ENCODE peak calls at places on chromosomes 13 and 19, in six cellular contexts. Q is left lung, O is GM13977, A is IMR-90, F is foreskin fibroblast, I is progenitor cell of endocrine pancreas. U is an unnamed sample.

GRCh38 chr19:29843180-29844051 is 31.6 kb downstream of the CCNE1 start:
- DNase-seq in Q (no peak), O (peak), A (no peak), I (no peak), F (peak), U (no peak)

GRCh38 chr13:109646423-109646822 is 140.0 kb downstream of the IRS2 start:
- DNase-seq in O (no peak), Q (no peak), A (no peak), F (no peak), I (no peak), U (no peak)

GRCh38 chr19:1266116-1266817 is 2.9 kb upstream of the CIRBP start:
- DNase-seq in I (no peak), F (peak), A (peak), Q (peak), O (peak), U (peak)

GRCh38 chr13:102905905-102906304 is 60.1 kb downstream of the ERCC5 start:
- DNase-seq in Q (no peak), F (no peak), O (no peak), I (no peak), A (no peak), U (no peak)

GRCh38 chr13:26050568-26051230 is 1.1 kb downstream of the SHISA2 start:
- DNase-seq in A (no peak), O (peak), I (peak), Q (peak), F (no peak), U (no peak)

GRCh38 chr19:45133661-45134060 is 27.1 kb downstream of the NKPD1 start:
- DNase-seq in O (no peak), Q (no peak), A (no peak), I (no peak), F (no peak), U (no peak)

GRCh38 chr13:87498681-87499080 is 172.5 kb upstream of the SLITRK5 start:
- DNase-seq in F (no peak), O (no peak), Q (no peak), A (peak), I (peak), U (no peak)

GRCh38 chr19:39409886-39410619 is 2.4 kb upstream of the PLEKHG2 start:
- DNase-seq in Q (peak), O (peak), I (no peak), A (no peak), F (peak), U (peak)

GRCh38 chr13:21364357-21364756 is 94.7 kb downstream of the ZDHHC20 start:
- DNase-seq in O (no peak), I (no peak), F (no peak), A (no peak), Q (no peak), U (no peak)

GRCh38 chr13:34913040-34913439 is 29.0 kb upstream of the NBEA start:
- DNase-seq in Q (no peak), O (no peak), A (no peak), I (peak), F (no peak), U (no peak)

GRCh38 chr13:46352810-46353209 is 34.2 kb downstream of the RUBCNL start:
- DNase-seq in O (no peak), Q (no peak), A (no peak), F (no peak), I (no peak), U (no peak)

GRCh38 chr13:30847697-30848307 is 58.3 kb upstream of the MEDAG start:
- DNase-seq in Q (no peak), I (no peak), F (peak), A (peak), O (no peak), U (no peak)

GRCh38 chr13:33230178-33230881 is 55.2 kb downstream of the STARD13 start:
- DNase-seq in F (peak), O (no peak), A (peak), Q (no peak), I (no peak), U (no peak)

GRCh38 chr13:104460553-104460952 is 1394.3 kb upstream of the SLC10A2 start:
- DNase-seq in Q (no peak), I (no peak), F (no peak), O (no peak), A (no peak), U (no peak)

GRCh38 chr19:49362048-49362925 is at the start of gene TEAD2:
- DNase-seq in A (peak), F (peak), Q (peak), I (peak), O (peak), U (peak)

GRCh38 chr13:34044041-34044440 is 226.1 kb downstream of the RFC3 start:
- DNase-seq in A (no peak), O (no peak), F (no peak), I (no peak), Q (no peak), U (no peak)

GRCh38 chr13:24624363-24624762 is 55.8 kb upstream of the ATP12A start:
- DNase-seq in Q (no peak), F (no peak), A (no peak), I (no peak), O (no peak), U (no peak)

GRCh38 chr19:639251-640155 is at the start of gene FGF22:
- DNase-seq in O (peak), I (peak), F (peak), Q (peak), A (peak), U (peak)

DNA sequence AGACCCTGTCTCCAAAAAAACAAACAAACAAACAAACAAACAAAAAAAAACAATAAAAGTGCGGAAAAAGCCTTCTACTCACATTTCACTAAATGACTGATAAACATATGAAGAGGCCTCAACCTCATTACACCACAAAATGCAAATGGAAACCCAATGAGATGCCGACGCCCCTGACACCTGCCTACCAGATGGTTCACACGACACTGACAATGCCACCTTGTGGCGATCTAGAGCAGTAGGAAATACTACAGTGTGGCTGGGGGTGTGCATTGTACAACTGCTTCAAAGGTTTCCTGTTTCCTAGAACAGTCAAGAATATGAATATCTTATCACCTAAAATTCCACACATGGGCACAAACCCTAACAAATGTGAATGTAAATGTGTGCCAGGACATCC is 14.0 kb downstream of the SCGB2B2 start:
- DNase-seq in I (no peak), Q (no peak), F (no peak), O (peak), A (no peak), U (no peak)
- TF ChIP-seq CTCF in I (peak), Q (peak), F (peak), O (peak), A (no peak), U (no peak)

GRCh38 chr19:54311486-54311885 is 1.5 kb downstream of the LILRA5 start:
- DNase-seq in O (no peak), Q (no peak), F (no peak), A (no peak), I (no peak), U (no peak)
- TF ChIP-seq CTCF in O (no peak), Q (no peak), F (no peak), A (no peak), I (no peak), U (no peak)

DNA sequence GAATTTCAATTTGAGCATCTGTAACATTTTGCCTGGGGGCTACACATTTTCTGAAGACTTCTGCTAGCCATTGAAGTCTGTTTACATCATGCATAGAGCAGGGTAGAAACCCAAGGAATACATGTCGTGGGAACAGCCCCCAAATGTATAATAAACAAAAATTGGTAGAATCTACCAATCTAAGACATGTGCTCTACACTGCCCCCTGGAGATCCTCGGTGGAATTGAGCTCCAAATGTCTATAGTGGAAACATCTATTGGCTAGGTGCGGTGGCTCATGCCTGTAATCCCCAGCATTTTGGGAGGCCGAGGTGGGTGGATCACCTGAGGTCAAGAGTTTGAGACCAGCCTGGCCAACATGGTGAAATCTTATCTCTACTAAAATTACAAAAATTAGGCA is 57.3 kb downstream of the MBD3L2B start:
- DNase-seq in F (no peak), O (no peak), A (no peak), I (no peak), Q (no peak), U (no peak)
- TF ChIP-seq CTCF in F (no peak), O (peak), A (no peak), I (peak), Q (peak), U (no peak)

GRCh38 chr19:11261902-11262839 is at the start of gene DOCK6:
- DNase-seq in I (peak), A (no peak), O (peak), Q (peak), F (peak), U (peak)
- TF ChIP-seq CTCF in I (peak), A (peak), O (peak), Q (no peak), F (peak), U (no peak)

DNA sequence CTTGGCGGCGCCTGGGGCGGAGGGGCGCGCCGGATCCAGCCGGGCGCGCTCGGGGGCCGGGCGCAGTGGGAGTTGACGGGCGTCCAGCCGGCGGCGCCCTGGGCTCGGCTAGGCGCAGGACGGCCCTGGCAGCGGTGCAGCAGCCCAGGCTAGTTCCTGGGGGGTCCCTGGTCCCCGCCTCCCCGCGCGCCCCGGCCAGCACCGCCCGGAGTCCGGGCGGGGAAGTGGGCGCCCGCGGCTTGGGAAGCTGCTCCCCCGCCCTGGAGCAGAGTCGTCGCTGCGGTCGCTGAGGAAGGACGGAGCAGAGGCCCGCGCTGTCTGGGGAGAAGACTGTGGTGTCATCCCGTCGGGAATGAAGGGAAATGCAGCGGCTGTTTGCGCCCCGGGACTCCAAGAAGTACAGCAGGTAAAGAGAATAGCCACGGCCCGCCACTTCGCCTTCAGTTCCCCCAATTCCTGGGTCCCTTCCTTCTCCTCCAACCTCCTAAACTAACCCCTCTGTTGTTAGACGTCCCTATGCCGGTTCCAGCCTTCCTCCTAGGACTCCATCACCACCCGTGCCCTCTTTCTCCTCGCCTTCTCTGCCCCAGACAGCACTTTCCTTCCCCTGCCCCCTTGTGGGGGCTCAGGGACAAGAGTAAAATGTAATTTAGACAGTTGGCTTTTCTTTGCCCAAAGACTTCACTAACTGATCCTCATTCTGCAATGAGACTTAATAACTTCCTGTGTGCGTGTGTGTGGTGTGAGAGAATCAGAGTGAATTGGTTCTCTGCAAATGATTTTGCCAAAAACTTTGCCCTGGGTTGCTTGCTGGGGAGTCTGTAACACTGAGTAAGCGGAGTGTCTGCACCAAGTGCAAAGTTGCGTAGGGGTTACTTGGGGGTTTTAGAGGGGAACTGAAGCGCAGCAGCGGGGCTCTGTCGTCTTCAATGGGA is 20.3 kb upstream of the SGCG start:
- DNase-seq in O (peak), A (no peak), I (peak), Q (peak), F (no peak), U (no peak)
- TF ChIP-seq CTCF in O (no peak), A (no peak), I (no peak), Q (no peak), F (no peak), U (no peak)

DNA sequence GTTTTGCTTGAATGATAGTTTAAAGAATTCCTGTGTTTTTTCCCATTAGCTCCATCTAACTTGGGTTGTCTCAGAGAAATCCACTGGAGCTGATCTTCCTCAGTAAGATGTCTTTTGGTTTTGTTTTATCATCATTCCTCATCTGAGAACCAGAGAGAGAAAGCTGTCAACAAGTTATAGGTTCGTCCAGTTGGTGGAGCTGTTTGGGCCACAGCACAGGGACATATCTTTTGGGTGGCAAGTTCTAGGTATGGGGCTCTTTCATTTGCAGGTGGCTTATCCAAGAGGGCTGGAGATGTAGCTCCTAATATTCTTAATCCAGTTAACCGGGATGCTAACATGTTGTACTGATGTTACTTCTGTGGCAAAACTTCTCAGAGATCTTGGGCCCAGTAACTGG is 174.2 kb downstream of the KCNRG start:
- DNase-seq in A (no peak), Q (no peak), I (no peak), O (no peak), F (no peak), U (no peak)
- TF ChIP-seq CTCF in A (no peak), Q (no peak), I (no peak), O (peak), F (no peak), U (no peak)

GRCh38 chr13:97499181-97499580 is 65.2 kb downstream of the RAP2A start:
- DNase-seq in Q (no peak), A (peak), I (no peak), F (no peak), O (no peak), U (no peak)

GRCh38 chr13:97493471-97493870 is 59.5 kb downstream of the RAP2A start:
- DNase-seq in O (no peak), Q (no peak), I (no peak), A (no peak), F (no peak), U (no peak)

GRCh38 chr13:97495678-97496077 is 61.7 kb downstream of the RAP2A start:
- DNase-seq in I (no peak), A (no peak), Q (no peak), O (no peak), F (no peak), U (no peak)

GRCh38 chr13:97498419-97498818 is 64.5 kb downstream of the RAP2A start:
- DNase-seq in A (no peak), O (no peak), F (no peak), I (no peak), Q (no peak), U (no peak)

DNA sequence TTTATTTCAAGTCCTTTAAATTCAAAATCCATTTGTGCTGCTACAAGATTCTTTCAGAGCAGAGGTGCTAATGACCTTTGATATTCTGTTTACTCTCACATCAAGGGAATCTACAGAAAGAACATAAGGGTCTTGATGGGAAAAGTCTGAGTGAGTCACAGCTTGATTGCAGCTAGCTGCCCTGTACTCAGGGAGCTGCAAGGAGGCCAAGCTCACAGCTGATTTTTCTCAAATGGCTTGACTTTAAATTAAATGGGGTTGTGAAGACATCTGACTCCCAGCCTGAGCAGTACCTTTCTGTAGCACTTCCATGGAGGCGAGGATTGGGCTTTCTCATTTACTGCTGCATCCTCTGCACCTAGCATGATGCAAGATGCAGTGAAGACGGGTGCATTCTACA is 62.5 kb downstream of the RAP2A start:
- DNase-seq in A (no peak), I (no peak), F (no peak), Q (no peak), O (no peak), U (no peak)
- TF ChIP-seq CTCF in A (no peak), I (no peak), F (no peak), Q (no peak), O (no peak), U (no peak)

GRCh38 chr13:42041017-42041683 is 7.3 kb upstream of the DGKH start:
- DNase-seq in Q (peak), A (peak), O (peak), F (no peak), I (peak), U (peak)

GRCh38 chr13:42043676-42044075 is 4.8 kb upstream of the DGKH start:
- DNase-seq in I (no peak), A (no peak), Q (no peak), O (no peak), F (no peak), U (no peak)

GRCh38 chr13:42039946-42040729 is 8.3 kb upstream of the DGKH start:
- DNase-seq in Q (peak), A (peak), F (peak), O (peak), I (peak), U (peak)

GRCh38 chr13:42040730-42041016 is 7.8 kb upstream of the DGKH start:
- DNase-seq in O (no peak), A (no peak), Q (no peak), F (no peak), I (no peak), U (no peak)

GRCh38 chr13:42041684-42042035 is 6.8 kb upstream of the DGKH start:
- DNase-seq in O (peak), I (peak), Q (peak), F (peak), A (peak), U (no peak)
- TF ChIP-seq CTCF in O (peak), I (peak), Q (peak), F (peak), A (peak), U (no peak)

GRCh38 chr13:55999709-56000108 is 1141.0 kb upstream of the PRR20A start:
- DNase-seq in Q (no peak), A (no peak), F (no peak), O (no peak), I (no peak), U (no peak)
- TF ChIP-seq CTCF in Q (no peak), A (no peak), F (no peak), O (no peak), I (peak), U (no peak)

U was measured in activated B cell treated with CpG ODN at 0.5 μM for 24 hours.